ENCODE peak calls at places on chromosome 9, in nine cellular contexts. J is posterior cingulate gyrus; K is fibroblast of pulmonary artery; O is H54; Y is substantia nigra; M is pancreas; T is T-helper 1 cell; V is midbrain; R is activated CD4-positive, CD25-positive, alpha-beta regulatory T cell. A is an unnamed sample.

GRCh38 chr9:75378036-75378435 is 289.7 kb downstream of the OSTF1 start:
- DNase-seq in K (no peak), M (peak; percentile 24), R (no peak), O (no peak), V (no peak), J (no peak), T (no peak), Y (no peak), A (no peak)

GRCh38 chr9:101366038-101366756 is 18.6 kb downstream of the BAAT start:
- DNase-seq in M (no peak), O (no peak), J (no peak), R (no peak), K (peak; percentile 3), Y (no peak), T (no peak), V (no peak), A (no peak)

GRCh38 chr9:124366476-124367220 is 48.6 kb downstream of the PSMB7 start:
- DNase-seq in K (peak; percentile 49), O (no peak), J (peak; percentile 6), T (no peak), M (no peak), Y (no peak), V (no peak), R (no peak), A (peak; percentile 49)

GRCh38 chr9:133784731-133785561 is 46.8 kb upstream of the SARDH start:
- DNase-seq in O (no peak), Y (no peak), M (peak; percentile 11), J (peak; percentile 81), V (no peak), K (no peak), T (no peak), R (no peak), A (no peak)

GRCh38 chr9:118215544-118215943 is 511.3 kb downstream of the TLR4 start:
- DNase-seq in J (no peak), M (no peak), V (no peak), R (no peak), O (no peak), T (no peak), Y (no peak), K (no peak), A (no peak)

GRCh38 chr9:135850737-135851136 is 56.6 kb downstream of the CAMSAP1 start:
- DNase-seq in V (no peak), O (no peak), R (no peak), M (no peak), T (peak; percentile 12), Y (no peak), J (no peak), K (no peak), A (no peak)

GRCh38 chr9:109776391-109776790 is 3.6 kb upstream of the PALM2AKAP2 start:
- DNase-seq in M (no peak), V (no peak), K (no peak), O (no peak), R (no peak), J (no peak), Y (no peak), T (no peak), A (no peak)

GRCh38 chr9:13244190-13244589 is 35.3 kb downstream of the MPDZ start:
- DNase-seq in T (no peak), Y (no peak), R (no peak), J (no peak), M (no peak), O (no peak), K (no peak), V (no peak), A (no peak)

GRCh38 chr9:114174876-114175771 is 19.8 kb downstream of the COL27A1 start:
- DNase-seq in K (peak; percentile 62), T (no peak), O (no peak), V (peak; percentile 19), J (peak; percentile 80), Y (peak; percentile 45), R (no peak), M (peak; percentile 28), A (no peak)

GRCh38 chr9:114869845-114870244 is 60.5 kb downstream of the TNFSF8 start:
- DNase-seq in M (no peak), O (no peak), Y (no peak), R (no peak), J (no peak), T (peak; percentile 75), K (no peak), V (no peak), A (no peak)

GRCh38 chr9:113622600-113623400 is 159.3 kb downstream of the RGS3 start:
- DNase-seq in O (peak; percentile 79), T (peak; percentile 57), K (peak; percentile 79), R (no peak), J (no peak), M (no peak), Y (no peak), V (no peak), A (peak; percentile 86)

GRCh38 chr9:131799177-131799823 is 59.4 kb upstream of the RAPGEF1 start:
- DNase-seq in M (peak; percentile 46), R (no peak), K (peak; percentile 56), T (peak; percentile 10), Y (peak; percentile 2), O (peak; percentile 77), V (peak; percentile 38), J (peak; percentile 63), A (peak; percentile 55)

GRCh38 chr9:131237311-131237710 is 39.0 kb downstream of the FAM78A start:
- DNase-seq in K (no peak), V (no peak), T (no peak), O (no peak), J (peak; percentile 71), M (no peak), Y (no peak), R (no peak), A (no peak)

GRCh38 chr9:80369641-80370040 is 797.9 kb downstream of the TLE4 start:
- DNase-seq in K (peak; percentile 0), M (no peak), R (no peak), J (no peak), T (no peak), Y (no peak), V (no peak), O (no peak), A (no peak)

GRCh38 chr9:93304574-93305496 is 120.9 kb downstream of the WNK2 start:
- DNase-seq in R (no peak), O (peak; percentile 78), V (peak; percentile 34), M (peak; percentile 67), K (peak; percentile 55), J (peak; percentile 94), Y (peak; percentile 41), T (no peak), A (no peak)

GRCh38 chr9:33233659-33234335 is 6.2 kb upstream of the SPINK4 start:
- DNase-seq in R (no peak), T (no peak), Y (no peak), O (peak; percentile 72), V (no peak), J (no peak), K (peak; percentile 90), M (peak; percentile 93), A (peak; percentile 91)

GRCh38 chr9:5866685-5867084 is 24.0 kb upstream of the MLANA start:
- DNase-seq in O (no peak), J (no peak), M (no peak), K (no peak), Y (no peak), R (no peak), T (no peak), V (no peak), A (no peak)

GRCh38 chr9:93828331-93829097 is 126.6 kb downstream of the BARX1 start:
- DNase-seq in K (no peak), V (no peak), M (no peak), Y (no peak), J (no peak), O (no peak), T (no peak), R (no peak), A (no peak)

GRCh38 chr9:77926314-77926959 is 105.2 kb downstream of the GNAQ start:
- DNase-seq in M (no peak), O (peak; percentile 31), J (no peak), K (peak; percentile 82), R (no peak), V (no peak), T (no peak), Y (no peak), A (peak; percentile 76)

GRCh38 chr9:109699019-109699418 is 81.0 kb upstream of the PALM2AKAP2 start:
- DNase-seq in R (no peak), K (no peak), Y (no peak), J (no peak), M (no peak), O (no peak), V (no peak), T (no peak), A (no peak)

GRCh38 chr9:93346240-93347112 is 105.0 kb upstream of the FAM120A start:
- DNase-seq in M (no peak), J (peak; percentile 87), V (peak; percentile 37), T (no peak), R (no peak), Y (peak; percentile 30), K (no peak), O (no peak), A (no peak)

GRCh38 chr9:97808415-97808814 is 44.6 kb upstream of the FOXE1 start:
- DNase-seq in J (no peak), R (no peak), K (no peak), M (no peak), T (no peak), O (no peak), Y (no peak), V (no peak), A (no peak)

GRCh38 chr9:96021616-96022444 is 146.3 kb downstream of the ERCC6L2 start:
- DNase-seq in J (no peak), O (no peak), V (peak; percentile 49), T (no peak), K (no peak), Y (peak; percentile 65), R (no peak), M (no peak), A (no peak)

GRCh38 chr9:19471737-19472648 is 63.2 kb downstream of the ACER2 start:
- DNase-seq in V (peak; percentile 78), R (no peak), O (peak; percentile 56), M (peak; percentile 56), T (peak; percentile 45), K (peak; percentile 66), J (peak; percentile 95), Y (peak; percentile 62), A (peak; percentile 33)

GRCh38 chr9:16125637-16126036 is 572.8 kb downstream of the CCDC171 start:
- DNase-seq in R (no peak), Y (no peak), V (no peak), T (no peak), M (no peak), J (no peak), K (peak; percentile 75), O (no peak), A (no peak)

GRCh38 chr9:38288502-38288901 is 104.0 kb upstream of the ALDH1B1 start:
- DNase-seq in M (no peak), K (no peak), J (no peak), T (no peak), O (no peak), V (no peak), R (no peak), Y (no peak), A (no peak)

GRCh38 chr9:104961701-104962359 is 33.9 kb upstream of the ABCA1 start:
- DNase-seq in T (no peak), V (no peak), O (no peak), K (no peak), R (no peak), M (no peak), J (no peak), Y (no peak), A (no peak)

GRCh38 chr9:35649431-35650340 is 1.0 kb downstream of the SIT1 start:
- DNase-seq in M (no peak), Y (no peak), R (peak; percentile 39), T (peak; percentile 60), J (peak; percentile 82), K (peak; percentile 36), O (no peak), V (no peak), A (no peak)

GRCh38 chr9:33263131-33263935 is 1.2 kb downstream of the BAG1 start:
- DNase-seq in R (no peak), Y (no peak), M (no peak), J (no peak), V (no peak), K (peak; percentile 24), O (no peak), T (peak; percentile 26), A (no peak)

GRCh38 chr9:23750808-23751207 is 75.2 kb downstream of the ELAVL2 start:
- DNase-seq in O (no peak), Y (no peak), J (no peak), R (no peak), M (no peak), V (no peak), K (no peak), T (no peak), A (no peak)

GRCh38 chr9:132575005-132575609 is 7.3 kb upstream of the BARHL1 start:
- DNase-seq in V (peak; percentile 54), O (peak; percentile 97), Y (peak; percentile 31), R (no peak), J (peak; percentile 95), K (peak; percentile 78), M (peak; percentile 67), T (peak; percentile 18), A (peak; percentile 75)

A was measured in PC-9.